ENCODE peak calls at places on chromosomes 12 and 14, in four cellular contexts. R, G, Q and D are unnamed samples. For H3K36me3, the result is how much of the 10 kb centered on the place peaks cover.

GRCh38 chr12:79747274-79747673 is 56.5 kb upstream of the PAWR start:
- DNase-seq in R (no peak), G (no peak), Q (peak), D (no peak)

GRCh38 chr12:32183646-32184045 is 77.0 kb downstream of the BICD1 start:
- DNase-seq in R (no peak), G (no peak), Q (peak), D (peak)

GRCh38 chr12:126772171-126772864 is 1494.7 kb upstream of the TMEM132C start:
- DNase-seq in R (no peak), G (no peak), Q (peak), D (no peak)

GRCh38 chr12:88207921-88208640 is 66.0 kb downstream of the TMTC3 start:
- DNase-seq in R (peak), G (no peak), Q (peak), D (no peak)

GRCh38 chr12:56315256-56315625 is 547 bp downstream of the CNPY2 start:
- DNase-seq in R (peak), G (no peak), Q (no peak), D (peak)

GRCh38 chr14:35420036-35420811 is 15.7 kb upstream of the NFKBIA start:
- DNase-seq in R (peak), G (no peak), Q (peak), D (no peak)

GRCh38 chr14:87494010-87494409 is 499.0 kb downstream of the GALC start:
- DNase-seq in R (no peak), G (no peak), Q (no peak), D (no peak)

GRCh38 chr14:99758121-99758871 is 34.9 kb upstream of the EML1 start:
- DNase-seq in R (peak), G (peak), Q (peak), D (peak)

GRCh38 chr12:16586350-16587109 is 19.4 kb downstream of the LMO3 start:
- DNase-seq in R (no peak), G (no peak), Q (peak), D (no peak)

GRCh38 chr14:104827173-104828055 is 26.5 kb downstream of the ZBTB42 start:
- DNase-seq in R (peak), G (peak), Q (peak), D (peak)

GRCh38 chr12:96014932-96015599 is 18.9 kb upstream of the HAL start:
- DNase-seq in R (no peak), G (no peak), Q (no peak), D (no peak)

GRCh38 chr14:87975636-87976035 is 17.3 kb downstream of the GALC start:
- DNase-seq in R (peak), G (no peak), Q (peak), D (no peak)

GRCh38 chr14:86934196-86934595 is 1058.8 kb downstream of the GALC start:
- DNase-seq in R (no peak), G (no peak), Q (no peak), D (no peak)

GRCh38 chr14:100065161-100065871 is at the start of gene EVL:
- DNase-seq in R (no peak), G (no peak), Q (no peak), D (no peak)

GRCh38 chr12:28527631-28528249 is 337.5 kb downstream of the CCDC91 start:
- DNase-seq in R (no peak), G (no peak), Q (no peak), D (no peak)

GRCh38 chr12:27964123-27964522 is 8.4 kb downstream of the PTHLH start:
- DNase-seq in R (no peak), G (no peak), Q (no peak), D (no peak)

GRCh38 chr12:40511341-40511740 is 180.9 kb upstream of the CNTN1 start:
- DNase-seq in R (no peak), G (no peak), Q (no peak), D (no peak)

GRCh38 chr14:105888784-105889665 is 362.6 kb downstream of the TMEM121 start:
- DNase-seq in R (no peak), G (peak), Q (no peak), D (no peak)

GRCh38 chr12:108306014-108306501 is 33.1 kb downstream of the CMKLR1 start:
- DNase-seq in R (peak), G (no peak), Q (peak), D (peak)

GRCh38 chr14:89455412-89455811 is 38.4 kb upstream of the FOXN3 start:
- DNase-seq in R (no peak), G (peak), Q (no peak), D (peak)

DNA sequence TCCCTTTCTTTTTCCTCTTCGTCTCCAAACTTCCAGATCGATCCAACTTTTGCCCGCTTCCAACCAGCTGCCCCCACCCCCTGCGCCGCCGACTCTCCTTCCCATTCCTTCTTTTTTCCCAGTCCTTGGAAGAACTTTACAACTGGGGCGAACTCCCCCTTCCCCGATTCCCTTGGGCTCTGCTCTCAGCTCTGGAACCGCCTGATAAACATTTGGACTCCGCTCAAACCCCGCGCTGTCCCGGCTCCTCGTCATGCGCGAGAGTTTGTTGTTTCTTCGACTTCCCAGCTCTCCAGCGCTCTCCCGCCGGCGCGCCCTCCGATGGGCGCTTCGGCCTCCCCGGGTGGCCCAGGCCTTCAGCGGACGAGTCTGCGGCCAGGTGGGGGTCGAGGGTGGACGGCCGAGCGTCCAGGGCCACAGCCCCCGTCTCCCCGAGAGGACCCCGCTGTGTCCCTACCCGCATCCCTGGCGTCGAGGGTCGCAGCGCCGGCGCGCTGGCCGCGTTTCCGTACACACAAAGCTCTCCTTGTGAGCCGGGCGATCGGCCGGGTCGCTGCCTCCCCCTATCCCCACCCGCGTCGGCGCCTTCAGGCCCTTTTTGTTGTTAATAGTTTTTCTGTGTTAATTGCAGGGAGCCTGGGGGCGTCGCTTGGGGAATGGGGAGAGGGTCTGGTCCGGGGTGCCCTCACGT is 819 bp downstream of the MMP14 start:
- DNase-seq in R (peak), G (peak), Q (peak), D (peak)
- H3K36me3 ChIP-seq in R (under half), G (half or more), Q (under half), D (under half)

DNA sequence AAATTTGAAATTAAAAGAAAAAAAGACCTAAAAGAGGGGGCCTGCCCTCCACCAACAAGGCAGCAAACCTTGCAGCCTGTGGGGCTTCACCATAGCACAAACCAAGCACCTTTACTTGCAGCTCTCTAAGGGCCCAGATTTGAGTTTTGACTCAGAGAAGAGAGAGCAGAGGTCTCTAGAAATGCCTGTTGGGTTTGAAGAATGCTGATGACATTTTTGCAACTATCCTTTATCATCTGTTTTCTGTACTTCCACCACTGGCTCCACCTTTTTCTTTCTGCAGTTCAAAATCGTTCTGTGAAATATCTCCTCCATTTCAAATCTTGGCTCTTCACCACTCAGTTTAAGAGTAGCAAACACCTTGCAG is 83.8 kb upstream of the HMGA2 start:
- DNase-seq in R (peak), G (no peak), Q (peak), D (no peak)
- H3K4me3 ChIP-seq in R (peak), G (peak), Q (no peak), D (peak)

DNA sequence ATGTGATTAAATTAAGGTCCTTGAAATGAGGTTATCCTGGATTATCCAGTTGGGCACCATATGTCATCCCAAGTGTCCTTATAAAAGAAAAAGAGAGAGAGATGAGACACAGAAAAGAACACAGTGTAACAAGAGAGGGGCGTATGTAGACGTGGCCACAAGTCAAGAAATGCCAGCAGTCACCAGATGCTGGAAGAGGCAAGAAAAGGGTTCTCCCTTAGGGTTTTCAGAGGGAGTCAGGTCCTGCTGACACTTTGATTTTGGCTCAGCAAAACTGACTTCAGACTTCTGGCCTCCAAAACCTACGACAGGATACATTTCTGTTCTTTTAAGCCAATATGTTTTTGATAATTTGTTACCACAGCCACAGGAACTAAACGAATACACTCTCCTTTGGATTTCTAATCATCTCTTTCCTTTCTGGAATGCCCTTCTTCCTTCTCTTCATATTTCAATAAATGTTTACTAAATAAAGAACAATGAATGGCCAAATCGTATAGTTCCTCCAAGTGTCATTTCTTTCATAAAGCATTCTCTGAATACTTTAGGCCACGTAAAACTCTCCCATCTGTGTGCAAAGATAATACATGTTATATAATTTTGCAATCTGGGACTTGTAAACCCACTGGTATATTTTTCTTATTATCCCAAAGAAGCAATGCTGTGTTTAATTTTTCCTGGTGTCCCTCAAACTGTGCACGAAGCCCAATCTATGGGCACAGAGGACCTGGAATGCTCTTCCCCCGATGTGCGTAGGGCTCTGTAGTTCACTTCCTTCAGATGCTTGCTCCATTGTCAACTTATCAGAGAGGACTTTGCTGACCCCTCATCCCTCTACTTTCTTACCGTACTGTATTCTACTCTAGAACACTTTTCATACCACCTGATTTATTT is 303.6 kb downstream of the CEP128 start:
- DNase-seq in R (no peak), G (no peak), Q (peak), D (no peak)
- H3K36me3 ChIP-seq in R (under half), G (under half), Q (under half), D (under half)

GRCh38 chr12:63844391-63845341 is at the start of gene SRGAP1:
- DNase-seq in R (peak), G (peak), Q (peak), D (peak)

GRCh38 chr12:63845726-63846125 is 1.2 kb downstream of the SRGAP1 start:
- DNase-seq in R (peak), G (peak), Q (peak), D (no peak)

GRCh38 chr12:63848450-63848849 is 4.0 kb downstream of the SRGAP1 start:
- DNase-seq in R (no peak), G (no peak), Q (no peak), D (no peak)

GRCh38 chr12:63843613-63844390 is 698 bp upstream of the SRGAP1 start:
- DNase-seq in R (peak), G (peak), Q (peak), D (peak)

DNA sequence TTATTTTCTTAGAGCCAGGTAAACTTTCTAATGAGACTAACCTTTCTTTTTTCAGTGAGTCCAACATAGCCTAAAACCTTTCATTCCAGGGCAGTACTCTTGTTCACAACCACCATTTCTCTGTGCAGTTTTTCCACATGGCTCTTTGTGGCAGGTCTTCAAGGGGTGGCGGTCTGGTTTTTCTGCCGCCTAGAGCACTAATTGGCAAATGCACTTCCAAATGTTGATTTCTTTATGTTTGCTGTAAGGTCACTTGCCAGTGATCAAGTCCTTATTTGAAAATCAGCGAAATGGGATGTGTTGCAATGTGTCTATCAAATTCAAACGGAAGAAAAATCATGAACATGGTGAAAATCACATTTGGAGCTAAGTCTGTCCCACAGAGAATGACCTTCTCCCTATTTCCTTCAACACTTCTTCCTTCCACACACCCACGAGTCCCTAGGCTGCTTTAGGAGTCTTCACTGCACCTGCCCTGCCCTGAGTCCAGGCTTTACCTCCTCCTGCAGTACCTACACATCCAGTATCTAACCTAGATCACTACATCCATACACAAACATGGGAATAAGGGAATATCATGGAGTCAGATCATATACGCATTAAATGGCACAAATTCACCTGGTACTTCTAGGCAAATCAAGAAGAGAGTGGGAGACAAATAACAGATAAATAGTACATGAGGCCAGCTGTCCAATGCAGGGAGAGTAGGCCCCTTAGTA is 1.9 kb downstream of the SRGAP1 start:
- DNase-seq in R (peak), G (peak), Q (peak), D (no peak)
- H3K4me3 ChIP-seq in R (peak), G (peak), Q (peak), D (no peak)

GRCh38 chr12:4679711-4680110 is 30.8 kb downstream of the NDUFA9 start:
- DNase-seq in R (no peak), G (no peak), Q (no peak), D (no peak)

GRCh38 chr12:4685317-4685716 is 34.9 kb upstream of the GALNT8 start:
- DNase-seq in R (no peak), G (peak), Q (no peak), D (no peak)

GRCh38 chr12:4681732-4682131 is 32.8 kb downstream of the NDUFA9 start:
- DNase-seq in R (no peak), G (no peak), Q (no peak), D (no peak)
- H3K36me3 ChIP-seq in R (under half), G (under half), Q (under half), D (under half)

DNA sequence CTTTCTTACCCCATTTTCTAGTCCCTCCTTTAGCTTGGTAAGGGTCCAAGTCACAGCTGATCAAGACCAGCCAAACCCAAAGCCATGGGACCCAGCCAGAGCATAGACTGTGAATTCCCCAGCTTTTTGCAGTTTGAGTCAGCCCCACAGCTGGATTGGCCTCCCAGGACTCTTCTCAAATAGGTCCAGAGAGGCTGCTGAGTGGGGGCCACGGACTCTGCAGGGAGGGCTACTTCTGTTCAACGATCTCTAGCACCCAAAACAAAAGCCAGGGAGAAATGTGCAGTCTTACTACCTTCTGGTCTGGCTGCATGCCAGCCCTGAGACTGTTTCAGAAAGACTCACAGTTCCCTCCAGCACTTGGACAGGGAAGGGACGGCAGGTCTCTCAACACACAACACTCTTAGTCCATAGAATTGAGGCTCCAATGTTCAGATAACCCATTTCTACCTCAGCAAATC is 1.6 kb downstream of the VDR start:
- DNase-seq in R (peak), G (peak), Q (peak), D (no peak)
- H3K4me3 ChIP-seq in R (peak), G (no peak), Q (peak), D (no peak)

GRCh38 chr12:6459004-6459337 is 7.1 kb downstream of the TAPBPL start:
- DNase-seq in R (no peak), G (no peak), Q (no peak), D (no peak)

GRCh38 chr12:6457220-6457945 is 5.5 kb downstream of the TAPBPL start:
- DNase-seq in R (no peak), G (no peak), Q (no peak), D (no peak)

GRCh38 chr12:6461401-6462233 is 8.9 kb downstream of the VAMP1 start:
- DNase-seq in R (no peak), G (no peak), Q (no peak), D (no peak)

GRCh38 chr12:6460751-6461371 is 9.0 kb downstream of the TAPBPL start:
- DNase-seq in R (no peak), G (no peak), Q (no peak), D (no peak)

DNA sequence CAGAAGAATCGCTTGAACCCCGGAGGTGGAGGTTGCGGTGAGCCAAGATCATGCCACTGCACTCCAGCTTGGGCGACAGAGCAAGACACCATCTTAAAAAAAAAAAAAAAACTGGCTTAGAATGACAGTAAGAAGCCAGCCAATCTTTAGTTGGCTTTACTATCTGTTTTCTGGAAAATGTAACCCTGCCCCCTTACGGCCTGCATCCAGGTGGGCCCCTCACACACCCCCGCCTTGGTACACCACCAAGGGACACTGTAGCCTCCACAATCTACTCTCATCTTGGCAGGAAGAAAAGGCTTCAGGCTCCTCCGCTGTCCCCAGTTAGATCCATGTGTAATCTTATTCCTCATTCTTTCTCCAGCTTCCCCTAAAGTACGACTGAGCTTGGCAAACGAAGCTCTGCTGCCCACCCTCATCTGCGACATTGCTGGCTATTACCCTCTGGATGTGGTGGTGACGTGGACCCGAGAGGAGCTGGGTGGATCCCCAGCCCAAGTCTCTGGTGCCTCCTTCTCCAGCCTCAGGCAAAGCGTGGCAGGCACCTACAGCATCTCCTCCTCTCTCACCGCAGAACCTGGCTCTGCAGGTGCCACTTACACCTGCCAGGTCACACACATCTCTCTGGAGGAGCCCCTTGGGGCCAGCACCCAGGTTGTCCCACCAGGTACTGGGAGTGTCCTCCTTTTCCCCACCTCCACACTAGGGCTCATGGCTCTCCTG is 6.6 kb downstream of the TAPBPL start:
- DNase-seq in R (no peak), G (no peak), Q (no peak), D (no peak)
- H3K36me3 ChIP-seq in R (half or more), G (under half), Q (under half), D (under half)